ENCODE peak calls at places on chromosomes 4 and X, in five cellular contexts. S, X, J, I and L are unnamed samples. For H3K4me1, the result is how much of the 10 kb centered on the place peaks cover.

GRCh38 chr4:42331914-42332368 is 65.3 kb upstream of the SHISA3 start:
- DNase-seq in I (peak), X (peak), J (peak), S (no peak), L (peak)

GRCh38 chrX:103533428-103534216 is 14.3 kb upstream of the RAB40A start:
- DNase-seq in S (peak), X (peak), J (peak), I (peak), L (peak)

GRCh38 chr4:30525662-30526061 is 194.5 kb upstream of the PCDH7 start:
- DNase-seq in J (no peak), X (no peak), I (no peak), S (no peak), L (no peak)

GRCh38 chr4:62455871-62456270 is 1255.7 kb downstream of the ADGRL3 start:
- DNase-seq in J (peak), X (no peak), S (no peak), I (no peak), L (no peak)

GRCh38 chr4:56870927-56871326 is 36.8 kb upstream of the REST start:
- DNase-seq in S (no peak), I (no peak), J (no peak), X (no peak), L (no peak)

GRCh38 chrX:95484781-95485180 is 1199.9 kb upstream of the DIAPH2 start:
- DNase-seq in S (no peak), X (no peak), I (no peak), J (no peak), L (no peak)

GRCh38 chrX:120740072-120740471 is 110.2 kb upstream of the C1GALT1C1 start:
- DNase-seq in J (no peak), I (no peak), S (no peak), X (no peak), L (no peak)

GRCh38 chr4:153465583-153465921 is 608 bp upstream of the TMEM131L start:
- DNase-seq in J (peak), X (peak), S (peak), I (peak), L (peak)

GRCh38 chr4:658681-659667 is 15.1 kb downstream of the ATP5ME start:
- DNase-seq in X (no peak), I (peak), J (no peak), S (no peak), L (no peak)

GRCh38 chrX:75603833-75604232 is 81.0 kb upstream of the ZDHHC15 start:
- DNase-seq in J (peak), I (no peak), S (peak), X (no peak), L (no peak)

GRCh38 chr4:159283697-159284492 is 181.0 kb downstream of the RAPGEF2 start:
- DNase-seq in S (no peak), X (no peak), I (no peak), J (peak), L (no peak)

GRCh38 chrX:1147641-1148515 is 64.6 kb downstream of the CRLF2 start:
- DNase-seq in X (no peak), I (peak), J (no peak), S (no peak), L (no peak)

GRCh38 chr4:145482209-145483021 is 762 bp downstream of the SMAD1 start:
- DNase-seq in X (peak), J (peak), S (peak), I (peak), L (peak)

GRCh38 chrX:150074175-150074574 is 135.9 kb upstream of the EOLA2 start:
- DNase-seq in I (no peak), J (no peak), S (no peak), X (no peak), L (no peak)

GRCh38 chr4:150943831-150944230 is 71.3 kb downstream of the LRBA start:
- DNase-seq in S (no peak), J (no peak), X (no peak), I (no peak), L (no peak)

GRCh38 chr4:9898596-9899345 is 117.3 kb downstream of the DRD5 start:
- DNase-seq in J (peak), X (no peak), I (no peak), S (peak), L (peak)

GRCh38 chrX:115892787-115893671 is 277.5 kb upstream of the AGTR2 start:
- DNase-seq in I (peak), J (peak), X (no peak), S (peak), L (peak)

GRCh38 chr4:1246901-1247810 is 1.8 kb downstream of the CTBP1 start:
- DNase-seq in I (peak), J (no peak), X (peak), S (peak), L (no peak)

DNA sequence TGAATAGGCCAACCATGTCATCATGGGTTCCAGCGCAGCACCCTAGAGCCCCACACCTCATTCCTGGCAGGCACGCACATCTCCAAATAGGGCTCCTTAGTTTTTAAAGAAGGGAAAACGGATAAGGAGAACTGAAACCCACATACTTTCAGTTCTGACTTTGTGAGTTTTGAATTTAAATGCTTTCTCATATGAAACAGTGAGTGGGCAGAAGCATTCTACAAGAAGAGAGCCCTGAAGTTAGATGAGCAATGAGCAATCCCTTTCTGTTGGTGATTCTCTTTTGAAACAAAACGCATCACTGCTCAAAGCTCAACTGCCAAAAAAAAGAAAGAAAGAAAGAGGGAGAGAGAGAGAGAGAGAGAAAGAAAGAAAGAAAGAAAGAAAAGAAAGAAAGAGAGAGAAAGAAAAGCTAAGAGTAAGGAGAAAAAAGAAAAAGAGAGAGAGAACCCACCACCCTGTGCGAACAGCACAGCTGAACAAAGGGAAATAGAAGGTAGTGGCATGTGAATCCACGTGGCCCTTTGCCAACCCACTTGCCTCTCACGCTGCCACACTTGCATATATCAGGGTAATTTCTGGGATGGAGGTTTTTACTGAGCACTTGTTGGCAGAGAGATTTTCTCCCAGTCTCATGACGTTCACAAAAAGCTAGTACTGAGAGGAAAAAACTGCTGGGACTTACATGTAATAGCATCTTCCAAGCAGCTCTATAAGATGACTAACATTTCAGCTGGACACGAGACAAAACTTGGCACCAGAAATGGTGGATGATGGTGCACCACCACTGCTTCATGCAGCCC is 31.0 kb downstream of the TMSB4X start:
- DNase-seq in X (peak), J (no peak), I (no peak), S (no peak), L (no peak)
- H3K27ac ChIP-seq in X (peak), J (peak), I (no peak), S (no peak), L (no peak)

GRCh38 chrX:109691752-109692151 is 41.3 kb downstream of the ACSL4 start:
- DNase-seq in S (no peak), X (no peak), I (no peak), J (no peak), L (no peak)

GRCh38 chrX:109695637-109696036 is 37.4 kb downstream of the ACSL4 start:
- DNase-seq in S (no peak), I (no peak), X (no peak), J (no peak), L (no peak)

GRCh38 chrX:109697855-109698254 is 35.2 kb downstream of the ACSL4 start:
- DNase-seq in S (no peak), I (no peak), X (no peak), J (no peak), L (no peak)

DNA sequence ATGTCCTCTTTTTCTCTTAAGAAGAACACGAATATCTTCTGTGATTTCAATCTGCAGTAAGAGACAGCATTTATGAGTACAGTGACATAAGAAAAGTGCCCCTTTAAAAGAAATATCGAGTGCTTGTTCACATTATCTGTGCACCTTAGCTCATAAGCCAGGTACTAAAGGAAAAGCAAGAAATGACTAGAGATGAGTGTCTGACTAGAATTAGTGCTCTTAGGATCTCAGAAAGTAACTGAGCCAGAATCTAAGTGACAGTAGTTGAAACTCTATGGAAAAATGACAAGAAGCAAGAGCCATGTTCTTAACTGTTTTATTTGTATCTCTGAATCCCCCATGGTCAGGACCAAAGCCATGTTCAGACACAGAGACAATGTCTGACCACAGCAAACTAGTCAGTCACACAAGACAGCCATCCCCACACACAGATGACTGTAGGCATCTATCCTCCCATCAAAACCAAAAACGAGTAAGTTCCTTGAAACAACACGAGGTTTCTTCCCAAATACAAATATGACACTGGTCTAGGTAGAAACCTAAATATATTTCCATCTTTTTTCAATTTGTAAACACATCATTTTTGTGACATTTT is 36.8 kb downstream of the ACSL4 start:
- DNase-seq in S (no peak), J (no peak), X (no peak), I (no peak), L (no peak)
- H3K4me1 ChIP-seq in S (under half), J (under half), X (under half), I (under half), L (under half)

GRCh38 chr4:126202226-126202625 is 887.5 kb downstream of the FAT4 start:
- DNase-seq in S (no peak), J (no peak), X (no peak), I (no peak), L (no peak)
- TF ChIP-seq CTCF in S (no peak), J (no peak), X (no peak), I (no peak), L (no peak)

GRCh38 chr4:53916431-53916889 is 147.9 kb downstream of the CHIC2 start:
- DNase-seq in S (no peak), X (no peak), J (peak), I (no peak), L (no peak)
- H3K27ac ChIP-seq in S (no peak), X (no peak), J (peak), I (no peak), L (no peak)

DNA sequence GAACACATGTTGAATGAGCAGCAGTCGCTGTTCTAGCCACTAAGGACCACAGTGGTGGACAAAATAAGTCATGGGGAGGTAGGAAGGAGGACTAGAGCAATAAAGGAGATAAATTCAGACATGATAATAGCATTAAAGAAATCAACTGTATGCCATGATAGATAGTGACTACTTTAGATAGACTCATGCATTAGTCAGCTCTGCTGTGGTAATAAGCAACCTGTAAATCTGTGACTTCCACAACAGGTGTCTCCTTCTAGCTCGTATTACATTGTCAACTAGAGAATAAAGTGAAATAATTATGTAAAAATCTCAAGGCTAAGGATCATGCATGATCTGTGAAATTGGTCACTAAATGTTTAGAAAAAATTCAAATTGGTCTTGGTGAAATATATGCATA is 77.9 kb downstream of the WWC2 start:
- DNase-seq in S (no peak), J (peak), I (no peak), X (no peak), L (no peak)
- H3K4me1 ChIP-seq in S (under half), J (under half), I (under half), X (under half), L (under half)

DNA sequence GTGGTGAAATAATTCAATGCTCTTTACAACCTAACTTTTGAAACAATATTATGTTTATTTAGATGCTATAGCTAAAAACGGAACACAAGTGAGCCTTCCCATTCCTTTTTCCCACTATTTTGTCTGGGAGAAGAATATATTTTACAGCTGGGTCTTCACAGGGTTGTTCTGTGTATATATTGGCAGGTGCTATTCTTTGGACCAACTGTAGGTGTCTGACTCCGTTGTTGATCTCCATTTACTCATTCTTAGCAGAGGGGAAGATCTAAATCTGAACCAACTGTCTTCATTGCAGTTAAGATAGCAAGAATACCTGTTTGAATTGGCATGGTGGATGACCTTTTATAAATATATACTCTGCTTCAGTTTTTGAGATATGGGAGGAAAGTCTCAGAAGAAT is 257.4 kb downstream of the CFAP299 start:
- DNase-seq in I (no peak), J (peak), X (no peak), S (no peak), L (no peak)
- TF ChIP-seq CTCF in I (no peak), J (peak), X (no peak), S (peak), L (no peak)

GRCh38 chrX:118521435-118521834 is 25.8 kb downstream of the DOCK11 start:
- DNase-seq in X (no peak), J (no peak), I (no peak), S (no peak), L (no peak)
- H3K27ac ChIP-seq in X (peak), J (no peak), I (no peak), S (peak), L (no peak)